ENCODE peak calls at places on chromosomes 13 and 19, in six cellular contexts. K, L, H, P, Z and A are unnamed samples.

GRCh38 chr19:10544753-10545251 is 1.1 kb downstream of the ATG4D start:
- DNase-seq in K (no peak), L (no peak), H (no peak), P (peak), Z (no peak), A (no peak)

GRCh38 chr19:16199275-16199932 is 1.7 kb downstream of the AP1M1 start:
- DNase-seq in K (no peak), L (no peak), H (no peak), P (no peak), Z (no peak), A (no peak)

GRCh38 chr13:61608138-61608537 is 192.5 kb upstream of the PCDH20 start:
- DNase-seq in K (peak), L (no peak), H (no peak), P (peak), Z (no peak), A (no peak)

GRCh38 chr13:33997574-33997973 is 179.6 kb downstream of the RFC3 start:
- DNase-seq in K (no peak), L (no peak), H (no peak), P (no peak), Z (no peak), A (no peak)

GRCh38 chr19:30316560-30317106 is 55.6 kb upstream of the ZNF536 start:
- DNase-seq in K (no peak), L (peak), H (no peak), P (no peak), Z (no peak), A (no peak)

GRCh38 chr19:55391191-55391670 is 5.5 kb downstream of the RPL28 start:
- DNase-seq in K (no peak), L (no peak), H (no peak), P (no peak), Z (no peak), A (no peak)

GRCh38 chr19:48614436-48615144 is at the start of gene FAM83E:
- DNase-seq in K (no peak), L (no peak), H (no peak), P (peak), Z (no peak), A (no peak)

GRCh38 chr19:6532244-6532999 is 1.6 kb downstream of the TNFSF9 start:
- DNase-seq in K (no peak), L (no peak), H (no peak), P (no peak), Z (no peak), A (no peak)

GRCh38 chr13:27327633-27328032 is 57.0 kb downstream of the RASL11A start:
- DNase-seq in K (no peak), L (no peak), H (no peak), P (no peak), Z (no peak), A (no peak)

GRCh38 chr19:48510421-48511268 is 990 bp downstream of the LMTK3 start:
- DNase-seq in K (no peak), L (peak), H (no peak), P (peak), Z (no peak), A (peak)

GRCh38 chr13:27858046-27858445 is 61.8 kb upstream of the PDX1 start:
- DNase-seq in K (no peak), L (no peak), H (no peak), P (no peak), Z (no peak), A (no peak)

GRCh38 chr19:55711719-55712118 is 26.5 kb downstream of the NLRP9 start:
- DNase-seq in K (no peak), L (no peak), H (no peak), P (no peak), Z (no peak), A (no peak)

GRCh38 chr19:10884273-10884672 is 12.9 kb downstream of the CARM1 start:
- DNase-seq in K (no peak), L (no peak), H (peak), P (no peak), Z (no peak), A (peak)

GRCh38 chr19:12792048-12792852 is 964 bp downstream of the JUNB start:
- DNase-seq in K (no peak), L (peak), H (peak), P (peak), Z (no peak), A (peak)

GRCh38 chr13:99417151-99417820 is 84.0 kb upstream of the TM9SF2 start:
- DNase-seq in K (no peak), L (peak), H (no peak), P (peak), Z (no peak), A (no peak)

GRCh38 chr13:76812971-76813691 is 73.1 kb downstream of the KCTD12 start:
- DNase-seq in K (no peak), L (peak), H (peak), P (no peak), Z (no peak), A (no peak)

GRCh38 chr19:17121736-17122293 is 46.2 kb downstream of the MYO9B start:
- DNase-seq in K (no peak), L (no peak), H (peak), P (no peak), Z (peak), A (peak)

GRCh38 chr19:54021932-54022331 is 30.5 kb downstream of the CACNG6 start:
- DNase-seq in K (no peak), L (no peak), H (no peak), P (no peak), Z (no peak), A (no peak)

GRCh38 chr19:10274589-10274988 is 3.7 kb downstream of the ICAM1 start:
- DNase-seq in K (no peak), L (no peak), H (no peak), P (no peak), Z (no peak), A (no peak)

GRCh38 chr19:8615813-8616596 is 5.5 kb upstream of the ADAMTS10 start:
- DNase-seq in K (no peak), L (peak), H (peak), P (peak), Z (no peak), A (peak)

GRCh38 chr13:30601836-30602235 is 15.9 kb upstream of the USPL1 start:
- DNase-seq in K (no peak), L (no peak), H (no peak), P (no peak), Z (no peak), A (no peak)

GRCh38 chr19:43574424-43575155 is 737 bp downstream of the XRCC1 start:
- DNase-seq in K (no peak), L (no peak), H (no peak), P (no peak), Z (no peak), A (peak)

GRCh38 chr13:51825165-51825592 is 19.8 kb downstream of the TMEM272 start:
- DNase-seq in K (no peak), L (no peak), H (peak), P (no peak), Z (peak), A (peak)

GRCh38 chr19:510606-511100 is 3.4 kb downstream of the TPGS1 start:
- DNase-seq in K (peak), L (peak), H (peak), P (peak), Z (no peak), A (peak)

GRCh38 chr13:46137627-46138026 is 32.8 kb upstream of the CPB2 start:
- DNase-seq in K (no peak), L (no peak), H (no peak), P (no peak), Z (no peak), A (no peak)

GRCh38 chr13:97307544-97307881 is 85.4 kb downstream of the MBNL2 start:
- DNase-seq in K (no peak), L (no peak), H (no peak), P (no peak), Z (no peak), A (no peak)

GRCh38 chr13:39274926-39275325 is 236.7 kb downstream of the NHLRC3 start:
- DNase-seq in K (no peak), L (no peak), H (no peak), P (no peak), Z (no peak), A (no peak)
- TF ChIP-seq CTCF in K (no peak), L (no peak), H (no peak), P (no peak), Z (no peak), A (no peak)

DNA sequence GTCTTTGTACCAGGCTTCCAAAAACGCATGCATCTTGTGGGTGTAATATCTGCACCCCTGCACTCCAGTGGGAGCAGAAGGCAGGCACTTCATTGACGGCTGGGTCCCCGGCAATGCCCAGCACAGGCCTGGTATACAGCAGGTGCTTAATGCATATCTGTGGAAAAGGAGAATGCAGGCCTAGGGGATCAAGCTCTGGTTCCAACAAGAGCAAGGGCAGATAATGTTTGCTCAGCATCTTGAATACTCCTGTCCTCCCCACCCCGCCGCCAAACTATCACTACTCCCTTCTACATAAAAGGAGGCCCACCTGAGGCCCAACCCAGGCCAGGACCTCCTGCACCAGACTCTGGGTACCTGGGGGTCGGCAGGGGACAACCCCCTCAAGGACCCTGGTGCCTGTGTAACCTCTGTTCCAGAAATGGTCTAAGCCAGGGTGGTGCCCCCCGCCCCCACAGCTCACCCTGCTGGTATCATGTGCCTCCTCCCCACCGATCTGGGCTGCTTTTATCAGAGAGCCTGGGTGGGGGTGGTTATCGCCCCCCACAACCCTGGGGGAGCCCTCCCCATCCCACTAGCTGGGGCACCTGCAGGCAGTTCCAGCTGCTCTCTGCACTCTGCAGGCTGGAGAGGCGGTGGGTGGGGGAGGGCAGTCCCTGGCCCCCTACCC is 4.8 kb downstream of the KLF16 start:
- DNase-seq in K (no peak), L (no peak), H (no peak), P (no peak), Z (no peak), A (no peak)
- H3K4me3 ChIP-seq in K (no peak), L (no peak), H (no peak), P (peak), Z (no peak), A (no peak)

DNA sequence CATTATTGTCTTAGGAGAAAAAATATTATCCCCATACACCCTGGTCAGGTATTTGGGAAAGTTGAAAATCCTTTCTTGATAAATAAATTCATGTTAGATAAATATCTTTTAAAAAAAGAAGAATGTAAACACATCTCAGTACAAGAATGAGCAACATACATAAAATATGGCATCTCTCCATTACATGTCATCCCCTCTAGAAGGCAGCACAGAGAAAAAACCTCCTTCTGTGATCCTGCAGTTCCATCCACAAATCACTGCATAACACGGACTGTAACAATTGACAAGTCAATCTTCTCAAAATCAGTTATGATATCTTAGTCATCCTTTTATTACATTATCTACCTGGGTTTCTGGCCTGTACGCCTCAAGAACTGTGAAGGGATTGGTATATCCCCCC is 683.9 kb upstream of the KLHL1 start:
- DNase-seq in K (no peak), L (no peak), H (no peak), P (peak), Z (no peak), A (no peak)
- TF ChIP-seq CTCF in K (peak), L (no peak), H (no peak), P (peak), Z (no peak), A (peak)

GRCh38 chr13:35534343-35534742 is 57.9 kb upstream of the MAB21L1 start:
- DNase-seq in K (no peak), L (no peak), H (no peak), P (peak), Z (no peak), A (no peak)
- H3K4me3 ChIP-seq in K (no peak), L (no peak), H (no peak), P (no peak), Z (no peak), A (no peak)

DNA sequence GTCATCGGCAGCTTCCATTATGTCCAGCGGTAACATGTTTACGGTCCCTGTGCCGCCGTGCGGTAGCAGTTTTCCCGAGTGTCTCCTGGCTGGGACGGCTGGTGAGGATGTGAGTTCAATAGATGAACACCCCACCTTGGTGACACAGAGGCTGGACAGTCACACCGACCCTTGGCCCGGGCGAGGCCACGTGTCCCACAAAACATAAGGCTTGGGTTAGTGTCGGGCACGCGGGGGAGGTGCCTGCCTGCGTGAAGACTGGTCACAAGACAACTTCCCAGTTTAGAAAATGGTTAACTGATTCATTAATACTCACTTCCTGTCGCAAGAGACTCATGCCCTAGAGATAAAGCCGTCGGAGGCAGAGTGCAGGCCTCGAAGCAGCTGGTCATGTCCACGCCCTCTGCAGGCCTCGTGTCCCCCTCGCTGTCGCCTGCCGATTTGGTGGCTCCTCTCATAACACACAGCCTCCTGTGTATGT is 17.2 kb downstream of the RASA3 start:
- DNase-seq in K (no peak), L (peak), H (peak), P (no peak), Z (no peak), A (peak)
- TF ChIP-seq CTCF in K (no peak), L (no peak), H (peak), P (no peak), Z (peak), A (peak)

DNA sequence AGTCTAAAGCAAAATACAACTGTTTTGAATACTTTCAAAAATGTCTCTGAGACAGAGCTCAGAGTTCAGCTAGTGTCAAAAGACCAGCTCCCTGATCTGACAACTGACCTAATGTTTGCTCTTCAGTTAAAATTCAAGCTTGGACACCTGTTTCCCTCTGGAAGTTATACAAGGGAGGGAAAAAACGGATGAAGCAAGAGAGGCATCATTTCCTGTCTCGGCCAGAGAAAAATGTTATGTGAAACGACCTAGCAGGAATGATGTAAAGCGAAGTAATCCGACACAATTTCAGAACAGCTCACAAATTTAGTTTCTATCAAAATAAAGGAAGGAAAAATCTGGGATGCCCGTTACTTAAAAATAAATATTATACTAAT is 59.4 kb downstream of the ZAR1L start:
- DNase-seq in K (no peak), L (no peak), H (no peak), P (no peak), Z (no peak), A (peak)
- H3K4me3 ChIP-seq in K (no peak), L (peak), H (no peak), P (no peak), Z (no peak), A (no peak)

DNA sequence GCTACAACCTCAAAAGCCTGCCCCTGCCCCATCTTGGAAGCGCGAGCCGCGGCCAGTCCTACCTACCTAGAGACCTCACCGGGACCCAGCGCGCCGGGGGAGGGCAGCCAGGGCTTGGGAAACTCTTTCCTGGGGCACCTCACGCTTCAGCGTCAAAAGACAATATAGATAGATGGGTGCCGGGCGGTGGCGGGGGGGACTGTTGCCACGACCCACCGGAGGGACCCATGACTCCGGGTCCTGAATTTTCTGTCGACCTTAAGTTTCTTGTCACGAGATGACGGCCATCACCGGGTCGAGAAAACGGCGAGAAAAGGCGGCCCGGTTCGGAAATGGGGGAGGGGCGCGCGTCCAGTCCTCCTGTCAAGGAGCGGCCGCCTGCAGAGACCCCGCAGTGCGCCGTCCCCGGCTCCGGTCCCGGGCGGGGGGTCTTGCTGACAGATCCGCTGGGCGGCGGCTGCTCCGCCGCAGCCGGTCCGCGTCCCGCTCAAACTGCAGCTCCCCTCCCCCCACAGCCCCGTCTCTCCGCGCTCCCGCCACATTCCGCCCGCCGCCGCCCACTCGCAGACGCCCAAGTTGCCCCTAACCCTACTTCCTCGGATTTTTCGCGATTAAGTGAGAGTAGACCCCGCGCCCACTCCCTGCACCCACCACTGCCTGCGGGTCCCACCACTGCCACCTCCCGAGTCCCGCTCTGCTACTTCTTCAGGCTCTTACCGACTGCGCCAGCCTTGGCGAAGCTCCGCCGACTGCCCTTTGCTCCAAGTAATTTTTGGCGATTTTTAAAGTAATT is 66.1 kb downstream of the KCNRG start:
- DNase-seq in K (no peak), L (peak), H (no peak), P (peak), Z (no peak), A (no peak)
- TF ChIP-seq CTCF in K (peak), L (no peak), H (peak), P (no peak), Z (no peak), A (peak)

DNA sequence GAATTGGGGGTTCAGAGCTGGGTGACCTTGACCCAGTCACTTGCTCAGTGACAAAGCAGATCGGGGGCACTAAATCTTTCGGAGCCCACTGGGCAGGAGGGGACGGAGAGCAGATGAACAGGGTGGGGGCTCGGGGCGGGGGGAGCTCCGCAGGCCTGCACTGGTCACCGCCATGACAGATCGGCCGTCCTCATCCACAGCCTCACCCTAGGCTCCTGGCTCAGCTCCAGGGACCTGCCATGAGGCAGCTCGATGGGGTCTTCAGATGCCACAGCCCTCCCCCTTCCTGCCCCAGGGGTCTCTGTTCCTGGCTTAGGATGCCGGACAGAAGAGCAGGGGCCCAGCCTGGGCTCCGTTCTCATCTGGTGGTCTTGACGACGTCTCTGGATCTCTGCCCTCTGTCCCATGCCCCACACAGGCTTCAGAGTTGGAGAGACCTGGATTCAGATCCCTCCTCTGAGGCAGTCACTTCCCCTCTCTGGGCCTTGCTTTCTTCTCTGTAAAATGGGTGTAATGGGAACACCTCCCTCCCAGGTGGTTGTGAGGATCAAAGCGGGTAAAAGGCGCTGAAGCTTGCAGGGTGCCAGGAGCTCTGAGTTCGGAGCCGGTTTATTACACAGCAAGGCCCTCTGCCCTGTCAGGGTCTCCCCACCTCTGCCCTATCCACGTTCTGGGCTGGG is 3.0 kb downstream of the KDM4B start:
- DNase-seq in K (no peak), L (no peak), H (no peak), P (no peak), Z (no peak), A (no peak)
- H3K4me3 ChIP-seq in K (peak), L (peak), H (peak), P (no peak), Z (peak), A (peak)

DNA sequence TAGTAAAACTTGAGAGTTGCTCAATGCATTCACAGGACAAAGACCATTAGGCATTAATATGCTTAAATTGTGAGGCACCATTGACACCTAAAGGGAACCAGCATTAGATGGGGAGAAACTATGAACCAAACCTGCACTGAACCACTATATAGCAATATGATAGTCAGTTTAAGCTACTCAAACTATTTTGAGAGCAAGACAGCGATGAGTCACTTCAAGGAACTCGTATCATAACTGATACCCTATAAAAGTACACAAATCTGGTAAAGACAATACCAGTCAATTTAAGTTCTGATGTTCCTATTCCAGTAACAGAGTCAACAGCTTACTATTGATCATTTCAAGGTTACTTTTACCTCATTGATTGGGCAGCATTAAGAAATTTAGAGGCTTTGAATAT is 151.3 kb upstream of the ATXN8OS start:
- DNase-seq in K (no peak), L (no peak), H (no peak), P (no peak), Z (no peak), A (no peak)
- TF ChIP-seq CTCF in K (no peak), L (no peak), H (no peak), P (no peak), Z (no peak), A (no peak)